ENCODE peak calls at places on chromosome 22, in four cellular contexts. One of them, this sample, is unnamed.

GRCh38 chr22:29205260-29205597 is 467 bp upstream of the EMID1 start:
- DNase-seq in pancreas: no peak
- DNase-seq in MM.1S: no peak
- DNase-seq in amygdala: no peak
- DNase-seq in this sample: no peak

GRCh38 chr22:43273902-43274484 is 69.2 kb downstream of the SCUBE1 start:
- DNase-seq in pancreas: peak; percentile 22
- DNase-seq in MM.1S: peak; percentile 63
- DNase-seq in amygdala: peak; percentile 5
- DNase-seq in this sample: no peak

GRCh38 chr22:32695451-32695891 is 106.0 kb upstream of the TIMP3 start:
- DNase-seq in pancreas: no peak
- DNase-seq in MM.1S: no peak
- DNase-seq in amygdala: no peak
- DNase-seq in this sample: no peak

GRCh38 chr22:35392357-35392756 is 7.6 kb upstream of the MCM5 start:
- DNase-seq in pancreas: no peak
- DNase-seq in MM.1S: peak; percentile 37
- DNase-seq in amygdala: no peak
- DNase-seq in this sample: no peak

GRCh38 chr22:38862375-38863329 is 9.4 kb downstream of the CBX6 start:
- DNase-seq in pancreas: no peak
- DNase-seq in MM.1S: no peak
- DNase-seq in amygdala: peak; percentile 50
- DNase-seq in this sample: no peak

GRCh38 chr22:42410708-42411107 is 21.5 kb downstream of the NFAM1 start:
- DNase-seq in pancreas: no peak
- DNase-seq in MM.1S: no peak
- DNase-seq in amygdala: no peak
- DNase-seq in this sample: no peak

GRCh38 chr22:19483481-19484244 is 3.9 kb downstream of the CDC45 start:
- DNase-seq in pancreas: no peak
- DNase-seq in MM.1S: no peak
- DNase-seq in amygdala: no peak
- DNase-seq in this sample: no peak

GRCh38 chr22:49705631-49706352 is 121.9 kb downstream of the BRD1 start:
- DNase-seq in pancreas: no peak
- DNase-seq in MM.1S: no peak
- DNase-seq in amygdala: no peak
- DNase-seq in this sample: no peak

This sample was measured in left ventricle myocardium inferior.